ENCODE peak calls at places on chromosomes 2 and 18, in ten cellular contexts. Q is activated CD8-positive, alpha-beta memory T cell treated with anti-CD3 and anti-CD28 coated beads for 24 hours; G is NCI-H1417; L is activated CD4-positive, alpha-beta T cell treated with anti-CD3 and anti-CD28 coated beads, Interleukin-2, amount 50 U/mL, for 24 hours; Y is heart left ventricle; Z is Kasumi-1; O is stimulated activated CD8-positive, alpha-beta memory T cell treated with anti-CD3 and anti-CD28 coated beads, Interleukin-4, amount 100 ng/mL, for 1 hour; M is NCI-H2227 treated with DMSO at 0.1 percent for 48 hours; T is glutamatergic neuron; I is LoVo. W is an unnamed sample.

GRCh38 chr2:16319425-16320245 is 346.0 kb downstream of the CYRIA start:
- DNase-seq in Q (no peak), G (no peak), L (no peak), Y (no peak), Z (no peak), O (no peak), M (no peak), T (no peak), I (no peak), W (no peak)

GRCh38 chr2:85705680-85706039 is 11.5 kb downstream of the GNLY start:
- DNase-seq in Q (no peak), G (no peak), L (no peak), Y (no peak), Z (no peak), O (no peak), M (no peak), T (no peak), I (peak; percentile 42), W (peak; percentile 81)

GRCh38 chr2:174771631-174772491 is 7.6 kb upstream of the CHRNA1 start:
- DNase-seq in Q (peak; percentile 76), G (peak; percentile 52), L (no peak), Y (peak; percentile 79), Z (peak; percentile 54), O (no peak), M (peak; percentile 66), T (peak; percentile 83), I (peak; percentile 65), W (peak; percentile 87)

GRCh38 chr2:166614027-166614426 is 120.0 kb upstream of the SCN7A start:
- DNase-seq in Q (no peak), G (peak; percentile 73), L (no peak), Y (no peak), Z (no peak), O (no peak), M (no peak), T (no peak), I (no peak), W (no peak)

GRCh38 chr2:16330012-16330411 is 335.6 kb downstream of the CYRIA start:
- DNase-seq in Q (no peak), G (peak; percentile 10), L (no peak), Y (no peak), Z (no peak), O (no peak), M (peak; percentile 73), T (peak; percentile 52), I (no peak), W (no peak)

GRCh38 chr2:204234879-204235278 is 298.3 kb downstream of the ICOS start:
- DNase-seq in Q (no peak), G (no peak), L (no peak), Y (no peak), Z (no peak), O (no peak), M (no peak), T (no peak), I (no peak), W (no peak)

GRCh38 chr2:223019390-223019930 is 32.5 kb upstream of the KCNE4 start:
- DNase-seq in Q (no peak), G (no peak), L (no peak), Y (no peak), Z (no peak), O (no peak), M (no peak), T (no peak), I (no peak), W (no peak)

GRCh38 chr2:10217499-10217861 is 85.2 kb upstream of the HPCAL1 start:
- DNase-seq in Q (no peak), G (no peak), L (no peak), Y (no peak), Z (no peak), O (no peak), M (no peak), T (no peak), I (no peak), W (no peak)

GRCh38 chr2:11406492-11407381 is 59.2 kb downstream of the E2F6 start:
- DNase-seq in Q (no peak), G (no peak), L (no peak), Y (no peak), Z (no peak), O (no peak), M (no peak), T (no peak), I (peak; percentile 29), W (peak; percentile 76)

GRCh38 chr18:45324489-45325111 is 290.7 kb upstream of the SLC14A2 start:
- DNase-seq in Q (no peak), G (peak; percentile 12), L (no peak), Y (no peak), Z (no peak), O (no peak), M (no peak), T (no peak), I (no peak), W (peak; percentile 89)

W was measured in right atrium auricular region.